ENCODE peak calls at places on chromosomes 1 and 21, in four cellular contexts. One of them, this sample, is unnamed.

GRCh38 chr21:25898671-25899070 is 163.9 kb downstream of the GABPA start:
- DNase-seq in A549: no peak
- DNase-seq in K562: no peak
- DNase-seq in HepG2: no peak
- DNase-seq in this sample: no peak

GRCh38 chr1:109113787-109114568 is at the start of gene ELAPOR1:
- DNase-seq in A549: no peak
- DNase-seq in K562: no peak
- DNase-seq in HepG2: no peak
- DNase-seq in this sample: peak; percentile 63

GRCh38 chr1:25699501-25700089 is 83.0 kb downstream of the MAN1C1 start:
- DNase-seq in A549: no peak
- DNase-seq in K562: no peak
- DNase-seq in HepG2: no peak
- DNase-seq in this sample: no peak

GRCh38 chr1:21397813-21398188 is 42.1 kb upstream of the NBPF3 start:
- DNase-seq in A549: no peak
- DNase-seq in K562: peak; percentile 25
- DNase-seq in HepG2: no peak
- DNase-seq in this sample: peak; percentile 53

GRCh38 chr1:222310830-222311229 is 237.1 kb downstream of the HHIPL2 start:
- DNase-seq in A549: no peak
- DNase-seq in K562: no peak
- DNase-seq in HepG2: no peak
- DNase-seq in this sample: no peak

GRCh38 chr1:185373813-185374524 is 56.9 kb upstream of the IVNS1ABP start:
- DNase-seq in A549: no peak
- DNase-seq in K562: no peak
- DNase-seq in HepG2: no peak
- DNase-seq in this sample: no peak

GRCh38 chr1:55580845-55581332 is 365.7 kb upstream of the USP24 start:
- DNase-seq in A549: no peak
- DNase-seq in K562: no peak
- DNase-seq in HepG2: peak; percentile 25
- DNase-seq in this sample: no peak

GRCh38 chr1:166908942-166909341 is 32.9 kb upstream of the TADA1 start:
- DNase-seq in A549: no peak
- DNase-seq in K562: no peak
- DNase-seq in HepG2: no peak
- DNase-seq in this sample: no peak

GRCh38 chr1:192098001-192098400 is 60.3 kb upstream of the RGS18 start:
- DNase-seq in A549: no peak
- DNase-seq in K562: no peak
- DNase-seq in HepG2: no peak
- DNase-seq in this sample: no peak

GRCh38 chr21:46126321-46127238 is 28.7 kb downstream of the COL6A2 start:
- DNase-seq in A549: no peak
- DNase-seq in K562: no peak
- DNase-seq in HepG2: no peak
- DNase-seq in this sample: peak; percentile 8

GRCh38 chr1:245605480-245606156 is 450.8 kb downstream of the KIF26B start:
- DNase-seq in A549: no peak
- DNase-seq in K562: no peak
- DNase-seq in HepG2: no peak
- DNase-seq in this sample: no peak

GRCh38 chr1:119971710-119972570 is 75.6 kb upstream of the ADAM30 start:
- DNase-seq in A549: no peak
- DNase-seq in K562: no peak
- DNase-seq in HepG2: no peak
- DNase-seq in this sample: no peak

GRCh38 chr1:160369087-160369486 is 2.2 kb downstream of the NHLH1 start:
- DNase-seq in A549: no peak
- DNase-seq in K562: no peak
- DNase-seq in HepG2: no peak
- DNase-seq in this sample: no peak

GRCh38 chr1:96492236-96492635 is 229.3 kb upstream of the PTBP2 start:
- DNase-seq in A549: no peak
- DNase-seq in K562: no peak
- DNase-seq in HepG2: no peak
- DNase-seq in this sample: no peak

GRCh38 chr1:147600119-147601111 is 59.1 kb downstream of the BCL9 start:
- DNase-seq in A549: peak; percentile 25
- DNase-seq in K562: peak; percentile 20
- DNase-seq in HepG2: peak; percentile 25
- DNase-seq in this sample: no peak

GRCh38 chr1:70142120-70142519 is 63.3 kb downstream of the LRRC40 start:
- DNase-seq in A549: no peak
- DNase-seq in K562: peak; percentile 12
- DNase-seq in HepG2: no peak
- DNase-seq in this sample: no peak

GRCh38 chr1:44786138-44786840 is 1.7 kb downstream of the BEST4 start:
- DNase-seq in A549: peak; percentile 77
- DNase-seq in K562: peak; percentile 80
- DNase-seq in HepG2: peak; percentile 60
- DNase-seq in this sample: peak; percentile 88

GRCh38 chr21:33945652-33946270 is 30.2 kb upstream of the ATP5PO start:
- DNase-seq in A549: no peak
- DNase-seq in K562: no peak
- DNase-seq in HepG2: no peak
- DNase-seq in this sample: no peak

GRCh38 chr1:155003766-155004351 is 1.3 kb downstream of the ZBTB7B start:
- DNase-seq in A549: no peak
- DNase-seq in K562: peak; percentile 59
- DNase-seq in HepG2: peak; percentile 70
- DNase-seq in this sample: peak; percentile 70

GRCh38 chr1:70314706-70315304 is 39.7 kb downstream of the ANKRD13C start:
- DNase-seq in A549: no peak
- DNase-seq in K562: no peak
- DNase-seq in HepG2: no peak
- DNase-seq in this sample: no peak

GRCh38 chr1:72557446-72558049 is 275.2 kb upstream of the NEGR1 start:
- DNase-seq in A549: no peak
- DNase-seq in K562: no peak
- DNase-seq in HepG2: no peak
- DNase-seq in this sample: peak; percentile 40

GRCh38 chr1:28240024-28240423 is 4.1 kb downstream of the ATP5IF1 start:
- DNase-seq in A549: no peak
- DNase-seq in K562: no peak
- DNase-seq in HepG2: no peak
- DNase-seq in this sample: no peak

GRCh38 chr1:77322061-77322900 is 40.5 kb downstream of the AK5 start:
- DNase-seq in A549: peak; percentile 49
- DNase-seq in K562: peak; percentile 26
- DNase-seq in HepG2: peak; percentile 45
- DNase-seq in this sample: no peak

GRCh38 chr1:235622933-235623790 is 26.4 kb downstream of the GNG4 start:
- DNase-seq in A549: no peak
- DNase-seq in K562: no peak
- DNase-seq in HepG2: peak; percentile 57
- DNase-seq in this sample: no peak

GRCh38 chr1:161486806-161487482 is 18.3 kb upstream of the FCGR2A start:
- DNase-seq in A549: peak; percentile 48
- DNase-seq in K562: peak; percentile 75
- DNase-seq in HepG2: peak; percentile 32
- DNase-seq in this sample: no peak

GRCh38 chr1:193730017-193730416 is 543.6 kb upstream of the B3GALT2 start:
- DNase-seq in A549: no peak
- DNase-seq in K562: no peak
- DNase-seq in HepG2: no peak
- DNase-seq in this sample: no peak
- TF ChIP-seq HMGXB4 in A549: no peak
- TF ChIP-seq HMGXB4 in K562: no peak
- TF ChIP-seq HMGXB4 in HepG2: no peak
- TF ChIP-seq HMGXB4 in this sample: no peak

GRCh38 chr1:162633327-162633762 is 1.1 kb downstream of the DDR2 start:
- DNase-seq in A549: no peak
- DNase-seq in K562: no peak
- DNase-seq in HepG2: no peak
- DNase-seq in this sample: no peak
- TF ChIP-seq HMGXB4 in A549: no peak
- TF ChIP-seq HMGXB4 in K562: no peak
- TF ChIP-seq HMGXB4 in HepG2: no peak
- TF ChIP-seq HMGXB4 in this sample: no peak

GRCh38 chr1:63024132-63024531 is 240.2 kb downstream of the ATG4C start:
- DNase-seq in A549: no peak
- DNase-seq in K562: no peak
- DNase-seq in HepG2: no peak
- DNase-seq in this sample: no peak

GRCh38 chr1:63022319-63022718 is 238.4 kb downstream of the ATG4C start:
- DNase-seq in A549: no peak
- DNase-seq in K562: no peak
- DNase-seq in HepG2: no peak
- DNase-seq in this sample: no peak

GRCh38 chr1:63023637-63024036 is 239.7 kb downstream of the ATG4C start:
- DNase-seq in A549: no peak
- DNase-seq in K562: no peak
- DNase-seq in HepG2: no peak
- DNase-seq in this sample: no peak

GRCh38 chr1:63023182-63023581 is 239.2 kb downstream of the ATG4C start:
- DNase-seq in A549: no peak
- DNase-seq in K562: no peak
- DNase-seq in HepG2: no peak
- DNase-seq in this sample: no peak

DNA sequence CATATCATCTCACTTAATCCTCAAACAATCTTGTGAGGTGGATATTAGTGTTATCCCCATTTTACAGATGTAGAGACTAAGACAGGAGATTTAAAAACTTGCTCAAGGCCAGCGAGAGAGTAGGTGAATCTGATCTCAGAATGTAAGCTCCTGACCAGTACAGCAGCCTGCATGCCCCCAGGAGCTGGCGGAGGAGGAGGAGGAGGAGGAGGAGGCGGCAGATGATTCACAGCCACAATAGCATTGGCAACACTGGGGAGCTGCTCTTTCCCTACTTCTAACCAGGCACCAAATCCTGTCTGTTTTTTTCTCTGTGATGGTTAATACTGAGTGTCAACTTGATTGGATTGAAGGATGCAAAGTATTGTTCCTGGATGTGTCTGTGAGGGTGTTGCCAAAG is 243.2 kb downstream of the ATG4C start:
- DNase-seq in A549: no peak
- DNase-seq in K562: no peak
- DNase-seq in HepG2: no peak
- DNase-seq in this sample: no peak
- TF ChIP-seq HMGXB4 in A549: no peak
- TF ChIP-seq HMGXB4 in K562: no peak
- TF ChIP-seq HMGXB4 in HepG2: no peak
- TF ChIP-seq HMGXB4 in this sample: no peak

GRCh38 chr21:36699026-36699545 is at the start of gene SIM2:
- DNase-seq in A549: no peak
- DNase-seq in K562: peak; percentile 50
- DNase-seq in HepG2: no peak
- DNase-seq in this sample: peak; percentile 58

GRCh38 chr21:36701912-36702621 is 3.2 kb downstream of the SIM2 start:
- DNase-seq in A549: no peak
- DNase-seq in K562: no peak
- DNase-seq in HepG2: no peak
- DNase-seq in this sample: no peak

GRCh38 chr21:36699546-36700294 is 805 bp downstream of the SIM2 start:
- DNase-seq in A549: no peak
- DNase-seq in K562: no peak
- DNase-seq in HepG2: no peak
- DNase-seq in this sample: no peak

GRCh38 chr21:36700961-36701911 is 2.3 kb downstream of the SIM2 start:
- DNase-seq in A549: no peak
- DNase-seq in K562: no peak
- DNase-seq in HepG2: no peak
- DNase-seq in this sample: peak; percentile 52

DNA sequence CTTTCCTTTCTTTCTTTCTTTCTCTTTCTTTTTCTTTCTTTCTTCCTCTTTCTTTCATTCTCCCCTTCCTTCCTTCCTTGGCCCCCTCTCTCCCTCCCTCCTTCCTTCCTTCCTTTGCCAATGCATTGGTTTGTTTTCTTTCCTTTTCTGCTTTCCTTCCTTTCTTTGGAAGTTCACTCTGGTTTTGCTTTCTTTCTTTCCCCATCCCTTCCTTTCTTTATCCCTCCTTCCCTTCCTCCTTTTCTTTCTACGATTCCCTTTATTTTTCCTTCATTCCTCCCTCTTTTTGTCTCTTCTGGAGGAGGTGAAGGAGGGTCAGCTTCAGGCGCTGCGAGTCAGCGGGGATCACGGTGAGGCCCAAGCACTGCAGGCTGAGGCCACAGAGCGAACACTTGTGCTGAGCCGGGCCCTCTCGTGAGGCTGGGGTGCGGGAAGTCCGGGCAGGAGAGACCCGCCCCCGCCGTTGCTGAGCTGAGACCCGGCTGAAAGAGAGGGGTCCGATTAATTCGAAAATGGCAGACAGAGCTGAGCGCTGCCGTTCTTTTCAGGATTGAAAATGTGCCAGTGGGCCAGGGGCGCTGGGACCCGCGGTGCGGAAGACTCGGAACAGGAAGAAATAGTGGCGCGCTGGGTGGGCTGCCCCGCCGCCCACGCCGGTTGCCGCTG is 1.5 kb downstream of the SIM2 start:
- DNase-seq in A549: no peak
- DNase-seq in K562: no peak
- DNase-seq in HepG2: no peak
- DNase-seq in this sample: no peak
- TF ChIP-seq HMGXB4 in A549: no peak
- TF ChIP-seq HMGXB4 in K562: no peak
- TF ChIP-seq HMGXB4 in HepG2: no peak
- TF ChIP-seq HMGXB4 in this sample: no peak

GRCh38 chr1:31396633-31397351 is 16.2 kb upstream of the SERINC2 start:
- DNase-seq in A549: no peak
- DNase-seq in K562: no peak
- DNase-seq in HepG2: no peak
- DNase-seq in this sample: peak; percentile 58
- TF ChIP-seq HMGXB4 in A549: no peak
- TF ChIP-seq HMGXB4 in K562: no peak
- TF ChIP-seq HMGXB4 in HepG2: no peak
- TF ChIP-seq HMGXB4 in this sample: no peak

GRCh38 chr1:16960560-16961296 is 19.7 kb downstream of the MFAP2 start:
- DNase-seq in A549: peak; percentile 41
- DNase-seq in K562: peak; percentile 76
- DNase-seq in HepG2: peak; percentile 59
- DNase-seq in this sample: peak; percentile 97
- TF ChIP-seq HMGXB4 in A549: no peak
- TF ChIP-seq HMGXB4 in K562: no peak
- TF ChIP-seq HMGXB4 in HepG2: peak; percentile 85
- TF ChIP-seq HMGXB4 in this sample: peak; percentile 72